ENCODE peak calls at places on chromosomes 7 and 10, in five cellular contexts. S is transverse colon, P is sigmoid colon, H is A549, C is K562. E is an unnamed sample.

GRCh38 chr7:6259257-6259656 is 13.2 kb downstream of the CYTH3 start:
- DNase-seq in S (no peak), P (no peak), H (no peak), C (no peak), E (no peak)

GRCh38 chr10:43782814-43783213 is 134.1 kb upstream of the ZNF32 start:
- DNase-seq in S (no peak), P (no peak), H (no peak), C (peak; percentile 3), E (no peak)

GRCh38 chr10:35735412-35735811 is 93.3 kb upstream of the FZD8 start:
- DNase-seq in S (no peak), P (no peak), H (no peak), C (no peak), E (no peak)

GRCh38 chr7:151185762-151186639 is 1.0 kb downstream of the ASB10 start:
- DNase-seq in S (no peak), P (no peak), H (no peak), C (no peak), E (no peak)

GRCh38 chr7:124460053-124460445 is 305.5 kb downstream of the GPR37 start:
- DNase-seq in S (no peak), P (no peak), H (no peak), C (no peak), E (no peak)

GRCh38 chr7:36747251-36747968 is 23.1 kb upstream of the AOAH start:
- DNase-seq in S (no peak), P (no peak), H (no peak), C (no peak), E (no peak)

GRCh38 chr7:291302-292092 is 1.5 kb downstream of the FOXL3 start:
- DNase-seq in S (no peak), P (no peak), H (no peak), C (no peak), E (no peak)

GRCh38 chr10:123027861-123028260 is 19.1 kb downstream of the ACADSB start:
- DNase-seq in S (no peak), P (no peak), H (no peak), C (no peak), E (no peak)

GRCh38 chr7:47609803-47610452 is 28.0 kb upstream of the TNS3 start:
- DNase-seq in S (no peak), P (peak; percentile 82), H (no peak), C (no peak), E (peak; percentile 63)

GRCh38 chr10:70932415-70933196 is 44.2 kb upstream of the PCBD1 start:
- DNase-seq in S (peak; percentile 19), P (peak; percentile 86), H (no peak), C (no peak), E (no peak)

DNA sequence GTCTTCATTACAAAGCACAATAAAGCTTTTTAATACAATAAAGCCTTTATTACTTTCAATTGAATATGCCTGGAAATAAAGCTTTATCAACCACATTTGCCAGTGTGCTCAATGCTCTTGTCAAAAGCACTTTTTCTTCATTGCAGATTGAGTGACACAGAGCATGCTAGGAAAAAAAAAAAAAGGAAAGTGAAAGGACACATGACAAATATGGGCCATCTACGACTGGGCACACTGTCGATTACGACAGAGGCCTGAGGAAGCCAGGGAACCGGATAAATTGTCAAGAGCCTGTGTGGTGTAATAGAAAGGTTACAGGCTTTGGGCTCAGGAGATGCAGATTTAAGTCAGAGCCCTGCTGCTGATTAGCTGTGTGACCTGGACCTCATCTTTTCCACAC is 84.8 kb upstream of the LRGUK start:
- DNase-seq in S (no peak), P (no peak), H (no peak), C (no peak), E (no peak)
- H3K4me3 ChIP-seq in S (no peak overlapping the region), P (no peak overlapping the region), H (no peak overlapping the region), C (no peak overlapping the region), E (no peak overlapping the region)

GRCh38 chr7:132261296-132261695 is 315.0 kb downstream of the PLXNA4 start:
- DNase-seq in S (no peak), P (no peak), H (no peak), C (no peak), E (no peak)
- H3K4me1 ChIP-seq in S (no peaks in the 10 kb centered on the region), P (peaks cover 11% of the 10 kb centered on the region), H (no peaks in the 10 kb centered on the region), C (no peaks in the 10 kb centered on the region), E (no peaks in the 10 kb centered on the region)

DNA sequence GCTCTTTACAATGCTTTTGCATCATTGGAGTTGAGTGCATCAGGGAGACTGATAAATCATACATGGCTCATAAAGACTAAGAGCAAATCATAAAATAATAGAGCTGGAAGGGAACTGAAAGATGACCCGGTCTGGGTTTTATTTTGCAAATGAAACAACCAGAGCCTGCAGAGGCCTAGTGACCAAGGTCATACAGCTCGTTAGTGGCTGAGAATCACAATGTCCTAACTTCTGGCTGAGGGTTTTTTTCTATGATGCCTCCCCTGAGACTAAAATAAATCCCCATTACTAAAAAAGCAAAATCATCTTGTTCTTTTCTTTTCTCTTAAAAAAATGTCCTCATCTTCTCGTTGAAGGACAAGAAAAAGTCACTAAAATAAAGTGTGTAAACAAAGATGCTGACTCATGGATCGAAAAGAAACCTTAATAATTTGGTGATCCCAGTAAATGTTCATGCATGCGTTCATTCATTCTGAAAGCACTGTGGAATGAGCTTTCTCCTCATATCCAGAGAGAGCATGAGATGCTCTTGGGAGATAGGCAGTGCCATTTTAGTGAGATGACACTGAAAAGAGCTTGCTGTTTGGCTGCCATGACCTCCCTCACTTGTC is 107.8 kb upstream of the PHYHIPL start:
- DNase-seq in S (no peak), P (no peak), H (no peak), C (no peak), E (no peak)
- TF ChIP-seq EP300 in S (no peak), P (no peak), H (no peak), C (no peak), E (no peak)

DNA sequence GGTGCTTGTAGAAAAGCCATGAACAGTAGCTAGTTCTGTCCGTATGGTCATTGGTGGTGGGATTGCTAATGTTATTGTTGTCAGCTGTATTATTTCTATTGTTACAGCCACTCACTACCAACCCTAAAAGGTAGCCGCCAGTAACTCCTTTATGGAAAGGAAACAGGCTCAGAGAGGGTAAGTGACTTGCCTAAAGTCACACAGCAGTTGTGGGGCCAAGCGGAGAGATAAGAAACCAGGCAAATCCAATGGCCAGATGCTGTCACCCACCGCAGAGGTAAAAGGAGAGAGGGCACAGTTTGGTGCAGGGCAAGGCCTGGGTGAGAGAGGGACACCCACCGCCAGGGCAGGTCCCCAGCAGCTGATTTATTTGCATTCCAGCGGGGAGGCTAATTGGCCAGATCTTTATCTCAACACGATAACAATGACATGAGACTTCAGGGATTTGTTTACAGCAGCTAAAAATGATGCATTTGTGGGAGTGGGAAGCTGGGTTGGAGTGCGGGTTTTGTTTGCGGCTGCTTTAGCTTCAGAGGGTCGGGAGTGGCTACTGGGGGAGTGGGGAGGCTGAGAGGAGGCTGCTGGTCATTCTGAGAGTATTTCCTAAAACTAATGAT is 8.6 kb upstream of the NKX2-3 start:
- DNase-seq in S (no peak), P (no peak), H (no peak), C (no peak), E (no peak)
- H3K4me3 ChIP-seq in S (no peak overlapping the region), P (peak overlapping the region; percentile 49), H (no peak overlapping the region), C (no peak overlapping the region), E (no peak overlapping the region)

E was measured in ovary.